ENCODE peak calls at places on chromosomes 13 and 19, in ten cellular contexts. Q is mesendoderm, X is PC-9, Z is fibroblast of lung, G is neural progenitor cell, N is GM23338, W is K562, A is hepatocyte, D is HepG2, I is H1. O is an unnamed sample.
A peak's percentile ranks its signal among the peaks of the same experiment; 100 is the strongest.

GRCh38 chr19:16442386-16443276 is 29.1 kb downstream of the EPS15L1 start:
- DNase-seq in I (no peak), W (peak; percentile 37), G (peak; percentile 15), X (no peak), Z (no peak), D (no peak), N (no peak), A (peak; percentile 49), Q (no peak), O (peak; percentile 51)

GRCh38 chr13:25980255-25980654 is 71.6 kb downstream of the SHISA2 start:
- DNase-seq in D (peak; percentile 11), Z (peak; percentile 13), A (no peak), G (peak; percentile 79), W (no peak), X (no peak), N (peak; percentile 92), I (no peak), Q (peak; percentile 91), O (peak; percentile 58)

GRCh38 chr13:36758345-36758744 is 60.7 kb upstream of the RFXAP start:
- DNase-seq in X (no peak), Z (no peak), N (no peak), I (no peak), W (no peak), D (no peak), G (no peak), A (no peak), Q (peak; percentile 25), O (no peak)

GRCh38 chr13:43244482-43244881 is 221.1 kb downstream of the DNAJC15 start:
- DNase-seq in Q (no peak), Z (no peak), N (no peak), G (no peak), X (no peak), W (no peak), D (no peak), A (no peak), I (no peak), O (no peak)

GRCh38 chr13:106306748-106307277 is 228.6 kb downstream of the EFNB2 start:
- DNase-seq in D (no peak), N (peak; percentile 4), G (no peak), X (no peak), W (no peak), Z (no peak), I (no peak), A (no peak), Q (no peak), O (no peak)

GRCh38 chr13:38693168-38693567 is 6.3 kb downstream of the FREM2 start:
- DNase-seq in I (no peak), Z (no peak), D (no peak), W (no peak), N (no peak), A (no peak), X (no peak), Q (no peak), G (no peak), O (no peak)

GRCh38 chr19:40283414-40284250 is 1.5 kb downstream of the AKT2 start:
- DNase-seq in Q (no peak), X (no peak), Z (peak; percentile 12), D (peak; percentile 58), I (no peak), W (no peak), A (peak; percentile 38), N (no peak), G (no peak), O (no peak)

GRCh38 chr19:50513746-50514345 is at the start of gene ASPDH:
- DNase-seq in X (no peak), G (peak; percentile 50), A (peak; percentile 20), I (no peak), W (no peak), Z (no peak), Q (no peak), D (no peak), N (no peak), O (peak; percentile 57)

DNA sequence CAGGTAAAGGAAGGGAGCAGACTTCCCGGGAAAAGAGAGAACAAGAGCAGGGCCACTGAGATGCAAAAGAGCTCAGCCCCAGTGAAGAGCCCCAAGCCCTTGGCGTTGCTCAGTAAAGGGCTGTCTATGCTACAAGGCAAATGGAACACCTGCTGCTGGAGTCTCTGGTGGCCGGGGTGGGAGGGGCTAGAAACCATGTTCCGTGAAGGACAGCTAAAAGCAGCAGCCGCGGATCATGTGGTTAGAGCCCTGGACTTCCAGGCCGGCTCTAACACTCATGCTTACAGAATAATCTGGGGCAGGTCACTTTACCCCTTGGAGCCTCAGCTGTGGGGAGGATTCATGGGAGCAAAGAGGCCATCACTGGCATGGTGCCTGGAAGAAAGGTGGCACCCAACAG is 17.8 kb downstream of the POU2F2 start:
- DNase-seq in Z (no peak), W (no peak), Q (no peak), G (no peak), I (no peak), X (no peak), D (no peak), N (peak; percentile 51), A (no peak), O (peak; percentile 97)
- H3K4me3 ChIP-seq in Z (no peak overlapping the region), W (no peak overlapping the region), Q (no peak overlapping the region), G (no peak overlapping the region), I (no peak overlapping the region), X (no peak overlapping the region), D (no peak overlapping the region), N (no peak overlapping the region), A (no peak overlapping the region), O (peak overlapping the region; percentile 58)

GRCh38 chr13:79614519-79614918 is 133.6 kb downstream of the NDFIP2 start:
- DNase-seq in W (no peak), X (no peak), Z (no peak), A (no peak), I (no peak), G (no peak), Q (no peak), N (no peak), D (no peak), O (no peak)
- H3K79me2 ChIP-seq in W (no peaks in the 10 kb centered on the region), X (no peaks in the 10 kb centered on the region), Z (no peaks in the 10 kb centered on the region), A (no peaks in the 10 kb centered on the region), I (no peaks in the 10 kb centered on the region), G (no peaks in the 10 kb centered on the region), Q (no peaks in the 10 kb centered on the region), N (no peaks in the 10 kb centered on the region), D (no peaks in the 10 kb centered on the region), O (no peaks in the 10 kb centered on the region)

GRCh38 chr19:42315024-42315423 is 1.9 kb downstream of the TMEM145 start:
- DNase-seq in Q (no peak), D (no peak), X (no peak), A (no peak), Z (no peak), G (no peak), W (no peak), N (no peak), I (no peak), O (no peak)

GRCh38 chr19:42312370-42312769 is 739 bp upstream of the TMEM145 start:
- DNase-seq in W (no peak), Q (no peak), D (no peak), N (no peak), I (no peak), G (no peak), Z (no peak), A (no peak), X (no peak), O (no peak)

GRCh38 chr19:42311612-42312160 is 1.4 kb upstream of the TMEM145 start:
- DNase-seq in I (peak; percentile 49), Q (peak; percentile 57), D (no peak), W (no peak), G (peak; percentile 45), N (peak; percentile 66), Z (no peak), X (no peak), A (no peak), O (no peak)

GRCh38 chr19:42313096-42313839 is at the start of gene TMEM145:
- DNase-seq in Z (peak; percentile 36), G (peak; percentile 84), X (no peak), I (peak; percentile 79), D (no peak), Q (peak; percentile 78), N (peak; percentile 84), W (peak; percentile 92), A (peak; percentile 80), O (peak; percentile 87)

DNA sequence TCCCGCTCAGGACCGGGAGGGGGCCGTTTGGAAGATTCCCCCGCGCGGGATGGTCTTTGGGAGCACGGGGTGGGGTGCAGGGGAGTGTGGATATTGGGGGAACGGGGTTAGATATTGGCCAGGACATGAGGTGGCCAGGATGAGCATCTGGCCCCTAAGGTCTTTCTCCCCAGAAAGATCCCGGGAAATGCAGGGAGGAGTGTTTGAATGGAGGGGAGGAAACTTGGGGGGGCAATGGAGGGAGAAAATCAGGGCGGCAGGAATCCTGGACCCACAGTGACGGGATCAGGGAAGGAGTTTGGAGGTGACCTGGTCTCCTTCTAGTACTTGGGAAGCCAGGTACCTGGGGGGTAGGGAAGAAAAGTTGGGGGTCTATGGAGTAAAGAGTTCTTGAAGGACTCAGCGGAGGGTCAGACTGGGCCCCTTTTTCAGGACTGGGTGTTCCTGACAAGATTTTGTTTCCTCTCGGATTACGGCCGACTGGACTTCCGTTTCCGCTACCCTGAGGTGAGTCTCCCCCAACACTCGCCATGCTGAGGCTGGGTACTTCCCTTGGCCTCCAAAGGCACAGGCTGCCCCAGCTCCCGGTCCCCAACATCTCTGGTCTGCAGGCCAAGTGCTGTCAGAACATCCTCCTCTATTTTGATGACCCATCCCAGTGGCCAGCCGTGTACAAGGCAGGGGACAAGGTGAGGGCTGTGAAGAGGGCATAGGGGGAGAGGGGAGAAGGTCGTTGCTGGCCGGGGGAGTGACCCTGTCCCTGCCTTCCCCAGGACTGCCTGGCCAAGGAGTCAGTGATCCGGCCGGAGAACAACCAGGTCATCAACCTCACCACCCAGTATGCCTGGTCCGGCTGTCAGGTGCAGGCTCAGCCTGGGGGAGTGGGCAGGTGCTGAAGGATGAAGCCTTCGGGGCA is 989 bp downstream of the TMEM145 start:
- DNase-seq in A (no peak), Q (no peak), D (no peak), I (no peak), W (no peak), X (no peak), Z (no peak), N (no peak), G (no peak), O (peak; percentile 73)
- H3K4me3 ChIP-seq in A (no peak overlapping the region), Q (no peak overlapping the region), D (peak overlapping the region; percentile 65), I (peak overlapping the region; percentile 60), W (peak overlapping the region; percentile 51), X (no peak overlapping the region), Z (no peak overlapping the region), N (peak overlapping the region; percentile 97), G (peak overlapping the region; percentile 85), O (peak overlapping the region; percentile 79)

GRCh38 chr13:20983386-20983785 is 78.0 kb downstream of the LATS2 start:
- DNase-seq in D (no peak), A (no peak), I (no peak), Z (no peak), G (no peak), X (no peak), W (no peak), N (no peak), Q (no peak), O (no peak)

GRCh38 chr13:20984879-20985278 is 76.5 kb downstream of the LATS2 start:
- DNase-seq in D (no peak), G (no peak), Z (no peak), X (no peak), A (no peak), N (no peak), W (no peak), I (no peak), Q (no peak), O (no peak)

GRCh38 chr13:20980899-20981298 is 78.4 kb upstream of the XPO4 start:
- DNase-seq in W (no peak), D (no peak), Z (no peak), G (no peak), X (no peak), N (no peak), Q (no peak), A (no peak), I (no peak), O (no peak)

GRCh38 chr13:20980420-20980819 is 77.9 kb upstream of the XPO4 start:
- DNase-seq in N (no peak), W (no peak), Z (no peak), X (no peak), D (no peak), I (no peak), Q (no peak), A (no peak), G (no peak), O (no peak)

GRCh38 chr13:20981370-20982095 is 79.0 kb upstream of the XPO4 start:
- DNase-seq in Q (no peak), D (no peak), W (no peak), N (no peak), I (no peak), X (no peak), G (no peak), A (no peak), Z (no peak), O (no peak)
- H3K79me2 ChIP-seq in Q (no peaks in the 10 kb centered on the region), D (no peaks in the 10 kb centered on the region), W (no peaks in the 10 kb centered on the region), N (peaks cover 31% of the 10 kb centered on the region), I (no peaks in the 10 kb centered on the region), X (no peaks in the 10 kb centered on the region), G (peaks cover 16% of the 10 kb centered on the region), A (no peaks in the 10 kb centered on the region), Z (peaks cover 13% of the 10 kb centered on the region), O (no peaks in the 10 kb centered on the region)

O was measured in Karpas-422.